ENCODE peak calls at places on chromosomes 5 and 9, in eight cellular contexts. P is cardiac muscle cell, L is AG04450, V is left ventricle myocardium inferior, T is lower lobe of right lung, O is right atrium auricular region, Z is GM23338, N is mammary epithelial cell. Q is an unnamed sample.
A peak's percentile ranks its signal among the peaks of the same experiment; 100 is the strongest.

GRCh38 chr5:140111043-140111858 is 2.7 kb upstream of the PURA start:
- DNase-seq in P (no peak), L (no peak), V (no peak), T (no peak), O (no peak), Z (peak; percentile 67), N (no peak), Q (no peak)

GRCh38 chr9:136703231-136703870 is 9.0 kb upstream of the DIPK1B start:
- DNase-seq in P (no peak), L (no peak), V (no peak), T (no peak), O (no peak), Z (no peak), N (no peak), Q (no peak)

GRCh38 chr9:133114451-133114885 is 6.6 kb downstream of the RALGDS start:
- DNase-seq in P (no peak), L (no peak), V (peak; percentile 63), T (peak; percentile 55), O (no peak), Z (no peak), N (no peak), Q (no peak)

GRCh38 chr9:120877276-120878034 is 467 bp upstream of the PHF19 start:
- DNase-seq in P (peak; percentile 80), L (no peak), V (peak; percentile 74), T (peak; percentile 75), O (peak; percentile 72), Z (peak; percentile 73), N (peak; percentile 35), Q (no peak)

GRCh38 chr9:129202613-129203555 is 24.8 kb upstream of the IER5L start:
- DNase-seq in P (peak; percentile 86), L (peak; percentile 29), V (peak; percentile 88), T (peak; percentile 90), O (peak; percentile 87), Z (peak; percentile 93), N (peak; percentile 59), Q (peak; percentile 24)

GRCh38 chr5:124480022-124480421 is 266.4 kb downstream of the ZNF608 start:
- DNase-seq in P (peak; percentile 58), L (no peak), V (no peak), T (no peak), O (no peak), Z (no peak), N (no peak), Q (no peak)

GRCh38 chr9:21754741-21755140 is 47.7 kb upstream of the MTAP start:
- DNase-seq in P (no peak), L (no peak), V (no peak), T (no peak), O (no peak), Z (no peak), N (peak; percentile 65), Q (no peak)

GRCh38 chr9:1960696-1961095 is 54.5 kb upstream of the SMARCA2 start:
- DNase-seq in P (no peak), L (no peak), V (no peak), T (no peak), O (no peak), Z (no peak), N (no peak), Q (no peak)

GRCh38 chr5:81428866-81429265 is 34.9 kb upstream of the ACOT12 start:
- DNase-seq in P (no peak), L (no peak), V (no peak), T (no peak), O (no peak), Z (no peak), N (peak; percentile 48), Q (no peak)

GRCh38 chr5:142905375-142905774 is 135.2 kb downstream of the ARHGAP26 start:
- DNase-seq in P (no peak), L (no peak), V (no peak), T (no peak), O (no peak), Z (no peak), N (no peak), Q (no peak)
- TF ChIP-seq CTCF in P (no peak), L (no peak), V (no peak), T (no peak), O (no peak), Z (no peak), N (no peak), Q (no peak)

GRCh38 chr5:143398053-143398355 is 5.5 kb downstream of the NR3C1 start:
- DNase-seq in P (no peak), L (no peak), V (no peak), T (no peak), O (no peak), Z (no peak), N (no peak), Q (no peak)

GRCh38 chr5:143397302-143398052 is 6.0 kb downstream of the NR3C1 start:
- DNase-seq in P (no peak), L (no peak), V (no peak), T (no peak), O (no peak), Z (no peak), N (peak; percentile 23), Q (no peak)

GRCh38 chr5:143395638-143396352 is 7.7 kb downstream of the NR3C1 start:
- DNase-seq in P (no peak), L (no peak), V (no peak), T (no peak), O (no peak), Z (no peak), N (peak; percentile 58), Q (no peak)

GRCh38 chr5:143398451-143399237 is 4.8 kb downstream of the NR3C1 start:
- DNase-seq in P (no peak), L (no peak), V (no peak), T (no peak), O (no peak), Z (no peak), N (peak; percentile 30), Q (no peak)

DNA sequence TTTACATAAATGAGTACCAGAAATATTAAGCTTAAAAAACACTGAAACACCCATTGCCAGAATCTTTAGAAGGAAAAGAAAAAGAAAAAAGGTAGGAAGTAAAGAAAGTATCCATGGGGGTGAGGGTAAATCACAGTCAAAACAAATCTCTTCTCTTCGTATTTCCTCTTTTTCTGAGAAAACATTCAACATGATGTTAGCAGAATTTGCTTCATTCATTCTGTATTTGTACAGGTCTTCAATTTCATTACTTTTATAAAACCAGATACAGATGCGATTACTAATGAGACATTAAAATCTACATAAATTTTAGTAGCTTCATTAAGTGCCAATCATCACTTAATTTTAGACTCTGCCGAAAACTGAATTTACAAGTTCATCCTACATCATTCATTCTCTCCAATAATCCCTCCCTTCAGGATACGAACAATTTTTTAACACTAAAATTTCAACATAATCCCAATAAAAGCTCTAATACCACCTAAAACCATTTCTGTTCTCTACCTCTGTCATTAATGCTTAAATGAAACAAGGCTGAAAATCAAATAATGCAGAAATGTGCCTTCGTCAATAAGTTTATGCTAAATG is 7.0 kb downstream of the NR3C1 start:
- DNase-seq in P (no peak), L (no peak), V (no peak), T (no peak), O (no peak), Z (no peak), N (peak; percentile 20), Q (no peak)
- H3K4me3 ChIP-seq in P (no peak overlapping the region), L (peak overlapping the region; percentile 70), V (peak overlapping the region; percentile 88), T (peak overlapping the region; percentile 92), O (peak overlapping the region; percentile 82), Z (no peak overlapping the region), N (peak overlapping the region; percentile 83), Q (peak overlapping the region; percentile 97)

GRCh38 chr5:33184367-33184766 is 256.4 kb upstream of the TARS1 start:
- DNase-seq in P (no peak), L (no peak), V (no peak), T (no peak), O (no peak), Z (no peak), N (no peak), Q (no peak)

DNA sequence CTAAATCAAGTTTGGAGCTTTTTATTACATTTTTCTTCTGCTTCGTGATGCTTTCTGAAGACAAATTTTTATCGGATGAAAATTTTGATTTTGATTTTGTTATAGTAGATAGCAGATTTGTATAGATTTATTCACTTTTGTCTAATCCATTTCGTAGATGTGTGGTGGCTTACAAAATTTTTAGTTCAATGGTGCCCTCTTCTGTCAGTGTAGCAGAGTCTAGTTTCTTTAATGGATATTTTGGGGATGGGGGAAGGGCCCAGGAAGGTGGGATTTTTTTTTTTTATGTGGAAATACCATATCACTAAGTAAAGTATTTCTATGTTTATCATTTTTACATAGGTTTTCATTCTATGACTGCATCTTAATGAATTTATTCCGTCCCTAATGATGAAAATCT is 259.9 kb upstream of the TARS1 start:
- DNase-seq in P (peak; percentile 15), L (peak; percentile 13), V (no peak), T (no peak), O (no peak), Z (peak; percentile 42), N (peak; percentile 24), Q (no peak)
- TF ChIP-seq CTCF in P (peak; percentile 48), L (peak; percentile 63), V (peak; percentile 56), T (peak; percentile 27), O (no peak), Z (peak; percentile 57), N (peak; percentile 55), Q (no peak)

DNA sequence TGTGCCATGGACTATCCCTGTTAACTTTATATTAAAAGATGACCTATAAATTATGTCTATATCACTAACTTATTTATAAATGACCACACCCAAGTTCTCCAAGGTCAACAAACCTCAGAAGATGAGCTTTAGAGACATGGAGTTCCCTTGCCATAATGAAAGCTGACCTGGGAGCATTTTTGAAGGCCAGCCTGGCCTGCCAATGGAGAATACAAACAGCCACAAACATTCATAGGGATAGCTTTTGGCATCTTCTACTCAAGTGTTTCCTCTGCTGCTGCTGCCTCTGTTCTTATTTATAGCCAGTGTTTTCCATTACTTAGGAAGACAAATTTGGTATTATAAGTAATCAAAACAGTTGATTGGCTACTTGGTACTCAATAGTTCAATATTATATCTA is 117.3 kb upstream of the ADAMTS19 start:
- DNase-seq in P (no peak), L (no peak), V (no peak), T (no peak), O (no peak), Z (no peak), N (no peak), Q (no peak)
- H3K4me3 ChIP-seq in P (no peak overlapping the region), L (no peak overlapping the region), V (no peak overlapping the region), T (no peak overlapping the region), O (no peak overlapping the region), Z (no peak overlapping the region), N (no peak overlapping the region), Q (no peak overlapping the region)

GRCh38 chr5:9771079-9771478 is 140.9 kb upstream of the TAS2R1 start:
- DNase-seq in P (no peak), L (no peak), V (no peak), T (no peak), O (no peak), Z (no peak), N (no peak), Q (no peak)

GRCh38 chr5:9780501-9780900 is 150.3 kb upstream of the TAS2R1 start:
- DNase-seq in P (no peak), L (no peak), V (no peak), T (no peak), O (no peak), Z (no peak), N (no peak), Q (no peak)

GRCh38 chr5:9776525-9776924 is 146.4 kb upstream of the TAS2R1 start:
- DNase-seq in P (no peak), L (no peak), V (no peak), T (no peak), O (no peak), Z (no peak), N (no peak), Q (no peak)

GRCh38 chr5:9775339-9775738 is 145.2 kb upstream of the TAS2R1 start:
- DNase-seq in P (no peak), L (no peak), V (no peak), T (no peak), O (no peak), Z (no peak), N (no peak), Q (no peak)

GRCh38 chr5:9774472-9775079 is 144.4 kb upstream of the TAS2R1 start:
- DNase-seq in P (no peak), L (peak; percentile 58), V (no peak), T (no peak), O (no peak), Z (peak; percentile 65), N (peak; percentile 16), Q (no peak)
- TF ChIP-seq CTCF in P (peak; percentile 68), L (peak; percentile 54), V (peak; percentile 14), T (no peak), O (no peak), Z (peak; percentile 46), N (peak; percentile 14), Q (no peak)

Q was measured in GM12864.